ENCODE peak calls at places on chromosomes 11 and 22, in four cellular contexts. W is SK-N-SH, M is GM12878, S is K562. X is an unnamed sample.

GRCh38 chr11:77710358-77710757 is 72.8 kb upstream of the CLNS1A start:
- DNase-seq in W (no peak), S (no peak), M (no peak), X (peak; percentile 36)

GRCh38 chr11:18264035-18264434 is 2.0 kb upstream of the SAA1 start:
- DNase-seq in W (no peak), S (no peak), M (peak; percentile 25), X (no peak)

GRCh38 chr11:575324-575995 is 810 bp upstream of the PHRF1 start:
- DNase-seq in W (no peak), M (no peak), S (no peak), X (peak; percentile 59)

GRCh38 chr11:34345012-34345804 is 12.6 kb downstream of the ABTB2 start:
- DNase-seq in W (no peak), S (no peak), M (no peak), X (peak; percentile 95)

GRCh38 chr11:96037267-96037990 is 113.5 kb upstream of the MTMR2 start:
- DNase-seq in S (no peak), M (no peak), W (no peak), X (no peak)

GRCh38 chr22:40826984-40827741 is 8.0 kb upstream of the SLC25A17 start:
- DNase-seq in S (no peak), M (no peak), W (no peak), X (peak; percentile 52)

GRCh38 chr11:77122576-77123212 is 5.4 kb upstream of the MYO7A start:
- DNase-seq in M (no peak), W (no peak), S (no peak), X (no peak)

GRCh38 chr11:30725645-30726195 is 139.6 kb upstream of the MPPED2 start:
- DNase-seq in W (no peak), S (no peak), M (no peak), X (no peak)

GRCh38 chr22:24731786-24732185 is 42.7 kb downstream of the PIWIL3 start:
- DNase-seq in M (no peak), W (no peak), S (no peak), X (no peak)

GRCh38 chr11:128865490-128865889 is 1.6 kb downstream of the KCNJ1 start:
- DNase-seq in M (no peak), S (no peak), W (no peak), X (no peak)

GRCh38 chr11:58573451-58574104 is 2.1 kb downstream of the LPXN start:
- DNase-seq in M (no peak), S (no peak), W (no peak), X (no peak)

GRCh38 chr22:36472689-36473088 is 8.8 kb downstream of the TXN2 start:
- DNase-seq in S (no peak), W (no peak), M (no peak), X (no peak)

GRCh38 chr11:12598330-12599256 is 75.6 kb upstream of the TEAD1 start:
- DNase-seq in W (no peak), M (no peak), S (no peak), X (no peak)

GRCh38 chr11:130585545-130585944 is 137.1 kb downstream of the ADAMTS15 start:
- DNase-seq in S (no peak), W (no peak), M (no peak), X (no peak)

GRCh38 chr11:122115520-122116343 is at the start of gene BLID:
- DNase-seq in S (no peak), W (no peak), M (no peak), X (peak; percentile 7)

GRCh38 chr11:57288771-57289579 is 35.8 kb downstream of the TNKS1BP1 start:
- DNase-seq in W (peak; percentile 20), M (no peak), S (no peak), X (peak; percentile 41)

GRCh38 chr11:122032317-122032716 is 83.7 kb downstream of the BLID start:
- DNase-seq in W (no peak), S (no peak), M (no peak), X (no peak)

GRCh38 chr11:134046681-134047449 is 22.0 kb upstream of the JAM3 start:
- DNase-seq in W (no peak), S (no peak), M (no peak), X (no peak)

GRCh38 chr11:122917311-122917710 is 34.8 kb downstream of the JHY start:
- DNase-seq in S (no peak), M (no peak), W (no peak), X (no peak)

GRCh38 chr11:41784513-41785335 is 325.3 kb upstream of the LRRC4C start:
- DNase-seq in W (no peak), S (no peak), M (no peak), X (no peak)

GRCh38 chr11:76041208-76041607 is 165.1 kb downstream of the WNT11 start:
- DNase-seq in M (no peak), W (no peak), S (no peak), X (no peak)

GRCh38 chr11:110763249-110764011 is 51.2 kb upstream of the ARHGAP20 start:
- DNase-seq in M (no peak), W (no peak), S (no peak), X (peak; percentile 3)

GRCh38 chr11:128724891-128725611 is 31.2 kb downstream of the FLI1 start:
- DNase-seq in S (no peak), M (no peak), W (no peak), X (no peak)

GRCh38 chr22:19962909-19963806 is 21.5 kb upstream of the TXNRD2 start:
- DNase-seq in W (no peak), M (no peak), S (no peak), X (peak; percentile 93)

GRCh38 chr11:15716550-15716949 is 601.8 kb downstream of the INSC start:
- DNase-seq in M (no peak), S (no peak), W (no peak), X (no peak)

GRCh38 chr11:116885951-116886629 is 48.7 kb upstream of the APOA1 start:
- DNase-seq in W (no peak), M (no peak), S (no peak), X (no peak)

GRCh38 chr11:119144825-119145476 is 3.9 kb upstream of the ABCG4 start:
- DNase-seq in W (peak; percentile 93), S (peak; percentile 95), M (no peak), X (peak; percentile 77)

GRCh38 chr11:71452354-71453020 is 516 bp upstream of the NADSYN1 start:
- DNase-seq in M (no peak), S (no peak), W (no peak), X (peak; percentile 11)

GRCh38 chr22:42905702-42906183 is 48.7 kb upstream of the ARFGAP3 start:
- DNase-seq in M (no peak), S (no peak), W (peak; percentile 15), X (no peak)

GRCh38 chr22:23219787-23220484 is 39.6 kb downstream of the BCR start:
- DNase-seq in S (no peak), W (no peak), M (peak; percentile 67), X (no peak)

GRCh38 chr22:47064016-47064415 is 301.6 kb downstream of the TBC1D22A start:
- DNase-seq in M (no peak), W (peak; percentile 14), S (no peak), X (no peak)

GRCh38 chr11:12701815-12702214 is 27.6 kb downstream of the TEAD1 start:
- DNase-seq in S (no peak), W (peak; percentile 61), M (no peak), X (no peak)

DNA sequence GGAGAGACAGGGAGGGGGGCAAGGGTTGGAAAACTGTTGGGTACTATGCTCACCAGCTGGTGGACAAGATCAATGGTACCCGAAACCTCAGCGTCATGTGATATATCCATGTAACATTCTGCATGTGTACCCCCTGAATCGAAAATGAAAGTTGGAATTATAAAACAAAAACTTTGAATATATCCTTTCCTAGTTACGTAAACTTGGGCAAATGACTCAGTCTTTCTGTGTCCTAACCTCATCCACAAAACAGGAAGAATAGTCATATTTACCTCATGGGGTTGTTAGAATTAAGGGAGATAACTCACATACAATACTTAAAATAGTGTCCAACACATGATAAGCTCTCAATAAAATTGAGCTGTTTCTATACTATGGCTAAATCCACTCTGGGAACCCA is 620.1 kb upstream of the KIRREL3 start:
- DNase-seq in S (no peak), M (no peak), W (no peak), X (no peak)
- TF ChIP-seq REST in S (no peak), M (no peak), W (no peak), X (no peak)

DNA sequence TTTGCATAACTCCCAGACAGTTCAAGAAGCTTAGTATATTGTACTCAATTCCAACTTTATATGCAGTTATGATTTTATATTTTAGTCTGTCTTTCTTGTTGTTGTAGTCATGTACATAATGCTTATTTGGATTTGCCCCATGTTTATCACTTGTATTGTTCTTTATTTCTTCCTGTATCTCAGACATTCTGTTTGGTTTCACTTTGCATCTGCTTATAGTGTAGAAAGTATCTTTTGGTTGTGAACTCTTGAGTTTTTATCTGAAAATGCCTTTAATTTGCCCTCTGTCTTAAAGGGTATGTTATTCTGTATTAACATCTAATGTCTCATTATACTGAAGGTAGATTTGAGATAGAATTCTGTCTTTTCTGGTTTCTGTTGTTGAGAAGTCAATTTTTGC is 275.4 kb downstream of the DYNC2H1 start:
- DNase-seq in W (no peak), M (no peak), S (no peak), X (no peak)
- TF ChIP-seq RFX5 in W (no peak), M (no peak), S (no peak), X (no peak)

GRCh38 chr22:27581688-27582087 is 219.9 kb downstream of the MN1 start:
- DNase-seq in W (no peak), S (no peak), M (no peak), X (no peak)
- TF ChIP-seq FOXM1 in W (no peak), S (no peak), M (no peak), X (no peak)

GRCh38 chr11:114001416-114001815 is 26.5 kb downstream of the HTR3A start:
- DNase-seq in S (no peak), M (no peak), W (no peak), X (no peak)
- TF ChIP-seq REST in S (no peak), M (no peak), W (no peak), X (no peak)

GRCh38 chr11:2366271-2366670 is 10.8 kb upstream of the CD81 start:
- DNase-seq in S (no peak), W (no peak), M (no peak), X (no peak)

GRCh38 chr11:2367266-2368160 is 9.6 kb upstream of the CD81 start:
- DNase-seq in M (no peak), S (no peak), W (no peak), X (no peak)

GRCh38 chr11:2365571-2366210 is 11.4 kb upstream of the CD81 start:
- DNase-seq in M (no peak), W (no peak), S (no peak), X (no peak)

GRCh38 chr11:2368178-2368850 is 8.8 kb upstream of the CD81 start:
- DNase-seq in M (no peak), S (no peak), W (no peak), X (no peak)

GRCh38 chr11:2366733-2367132 is 10.4 kb upstream of the CD81 start:
- DNase-seq in S (peak; percentile 34), M (no peak), W (no peak), X (no peak)
- TF ChIP-seq RFX5 in S (no peak), M (no peak), W (no peak), X (no peak)

GRCh38 chr22:50487290-50488005 is 789 bp downstream of the MIOX start:
- DNase-seq in S (no peak), W (no peak), M (no peak), X (no peak)

GRCh38 chr22:50490531-50491308 is 4.1 kb downstream of the MIOX start:
- DNase-seq in S (no peak), W (no peak), M (no peak), X (no peak)

GRCh38 chr22:50488006-50488677 is 1.5 kb downstream of the MIOX start:
- DNase-seq in S (no peak), M (no peak), W (no peak), X (no peak)

GRCh38 chr22:50488886-50489285 is 2.2 kb downstream of the MIOX start:
- DNase-seq in W (no peak), M (no peak), S (no peak), X (no peak)

GRCh38 chr22:50489363-50490243 is 2.9 kb downstream of the MIOX start:
- DNase-seq in W (no peak), S (no peak), M (no peak), X (no peak)
- TF ChIP-seq FOXM1 in W (no peak), S (no peak), M (no peak), X (no peak)

X was measured in HepG2.